ENCODE peak calls at places on chromosomes 13 and 19, in seven cellular contexts. V is A549, K is fibroblast of the aortic adventitia, H is endothelial cell of umbilical vein, Z is heart left ventricle, Y is mammary epithelial cell, W is gastrocnemius medialis. M is an unnamed sample.

GRCh38 chr13:111937763-111938375 is 129.1 kb upstream of the SOX1 start:
- DNase-seq in V (no peak), K (no peak), H (no peak), Z (no peak), Y (peak; percentile 32), W (no peak), M (no peak)

GRCh38 chr19:46442808-46443450 is 14.2 kb upstream of the PNMA8C start:
- DNase-seq in V (peak; percentile 60), K (peak; percentile 84), H (peak; percentile 59), Z (no peak), Y (peak; percentile 69), W (no peak), M (peak; percentile 35)

GRCh38 chr13:90510319-90510718 is 837.2 kb upstream of the MIR17HG start:
- DNase-seq in V (no peak), K (no peak), H (no peak), Z (no peak), Y (peak; percentile 5), W (no peak), M (no peak)

GRCh38 chr13:61045197-61045596 is 370.5 kb downstream of the PCDH20 start:
- DNase-seq in V (no peak), K (no peak), H (no peak), Z (no peak), Y (no peak), W (no peak), M (no peak)

GRCh38 chr13:101757446-101758039 is 305.1 kb downstream of the ITGBL1 start:
- DNase-seq in V (peak; percentile 45), K (peak; percentile 71), H (peak; percentile 68), Z (no peak), Y (peak; percentile 42), W (no peak), M (no peak)

GRCh38 chr13:100565291-100565690 is 23.3 kb downstream of the GGACT start:
- DNase-seq in V (no peak), K (no peak), H (no peak), Z (no peak), Y (no peak), W (no peak), M (no peak)

GRCh38 chr13:99433543-99434075 is 67.7 kb upstream of the TM9SF2 start:
- DNase-seq in V (no peak), K (no peak), H (no peak), Z (no peak), Y (no peak), W (no peak), M (no peak)

GRCh38 chr19:46821512-46822359 is 28.9 kb downstream of the AP2S1 start:
- DNase-seq in V (no peak), K (no peak), H (no peak), Z (no peak), Y (no peak), W (no peak), M (no peak)

GRCh38 chr19:30428281-30428680 is 56.1 kb downstream of the ZNF536 start:
- DNase-seq in V (no peak), K (no peak), H (no peak), Z (no peak), Y (no peak), W (no peak), M (no peak)

GRCh38 chr13:97067342-97067895 is 73.1 kb upstream of the OXGR1 start:
- DNase-seq in V (no peak), K (no peak), H (no peak), Z (no peak), Y (no peak), W (no peak), M (no peak)

GRCh38 chr19:47437500-47437899 is 18.2 kb upstream of the MEIS3 start:
- DNase-seq in V (no peak), K (no peak), H (no peak), Z (no peak), Y (no peak), W (no peak), M (no peak)

GRCh38 chr19:40640744-40641143 is 39.6 kb downstream of the LTBP4 start:
- DNase-seq in V (peak; percentile 70), K (peak; percentile 25), H (peak; percentile 19), Z (peak; percentile 53), Y (no peak), W (no peak), M (no peak)

GRCh38 chr13:51806571-51806970 is 2.6 kb upstream of the DHRS12 start:
- DNase-seq in V (peak; percentile 35), K (peak; percentile 46), H (peak; percentile 65), Z (no peak), Y (no peak), W (no peak), M (no peak)

GRCh38 chr19:40165362-40165937 is 25.8 kb upstream of the MAP3K10 start:
- DNase-seq in V (peak; percentile 77), K (peak; percentile 47), H (peak; percentile 47), Z (peak; percentile 44), Y (no peak), W (peak; percentile 13), M (peak; percentile 52)

GRCh38 chr13:49791753-49792549 is 531 bp downstream of the KPNA3 start:
- DNase-seq in V (peak; percentile 29), K (peak; percentile 45), H (no peak), Z (peak; percentile 51), Y (peak; percentile 46), W (peak; percentile 39), M (peak; percentile 28)

GRCh38 chr13:58051807-58052375 is 420.3 kb downstream of the PCDH17 start:
- DNase-seq in V (no peak), K (no peak), H (no peak), Z (no peak), Y (no peak), W (no peak), M (no peak)

GRCh38 chr19:3387645-3388589 is 21.5 kb downstream of the NFIC start:
- DNase-seq in V (peak; percentile 68), K (peak; percentile 58), H (peak; percentile 68), Z (peak; percentile 88), Y (peak; percentile 50), W (peak; percentile 98), M (peak; percentile 80)

DNA sequence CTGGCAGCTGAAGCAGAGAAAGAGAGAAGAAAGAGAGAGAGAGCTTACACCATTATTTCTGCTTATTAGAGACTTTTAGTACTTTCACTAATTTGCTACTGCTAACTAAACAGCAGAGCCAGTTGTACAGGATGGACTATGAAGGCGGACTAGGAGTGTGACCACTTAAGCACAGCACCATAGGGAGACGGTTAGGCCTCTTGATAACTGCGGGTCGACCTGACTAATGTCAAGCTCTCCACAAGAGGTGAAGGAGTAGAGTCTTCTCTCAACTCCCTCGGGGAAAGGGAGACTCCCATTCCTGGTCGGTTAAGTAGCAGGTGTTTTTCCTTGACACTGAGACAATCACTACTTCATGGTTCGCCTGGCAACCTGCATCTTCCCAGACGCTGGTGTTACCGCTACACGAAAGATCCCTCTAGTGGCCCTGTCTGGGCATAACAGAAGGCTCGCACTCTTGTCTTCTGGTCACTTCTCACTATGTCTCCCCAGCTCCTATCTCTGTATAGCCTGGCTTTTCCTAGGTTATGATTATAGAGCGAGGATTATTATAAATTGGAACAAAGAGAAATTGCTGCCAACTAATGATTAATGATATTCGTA is 5.3 kb upstream of the PSG7 start:
- DNase-seq in V (peak; percentile 55), K (peak; percentile 52), H (no peak), Z (no peak), Y (peak; percentile 22), W (no peak), M (peak; percentile 54)
- TF ChIP-seq CTCF in V (peak; percentile 40), K (peak; percentile 73), H (no peak), Z (peak; percentile 8), Y (peak; percentile 67), W (no peak), M (peak; percentile 67)

DNA sequence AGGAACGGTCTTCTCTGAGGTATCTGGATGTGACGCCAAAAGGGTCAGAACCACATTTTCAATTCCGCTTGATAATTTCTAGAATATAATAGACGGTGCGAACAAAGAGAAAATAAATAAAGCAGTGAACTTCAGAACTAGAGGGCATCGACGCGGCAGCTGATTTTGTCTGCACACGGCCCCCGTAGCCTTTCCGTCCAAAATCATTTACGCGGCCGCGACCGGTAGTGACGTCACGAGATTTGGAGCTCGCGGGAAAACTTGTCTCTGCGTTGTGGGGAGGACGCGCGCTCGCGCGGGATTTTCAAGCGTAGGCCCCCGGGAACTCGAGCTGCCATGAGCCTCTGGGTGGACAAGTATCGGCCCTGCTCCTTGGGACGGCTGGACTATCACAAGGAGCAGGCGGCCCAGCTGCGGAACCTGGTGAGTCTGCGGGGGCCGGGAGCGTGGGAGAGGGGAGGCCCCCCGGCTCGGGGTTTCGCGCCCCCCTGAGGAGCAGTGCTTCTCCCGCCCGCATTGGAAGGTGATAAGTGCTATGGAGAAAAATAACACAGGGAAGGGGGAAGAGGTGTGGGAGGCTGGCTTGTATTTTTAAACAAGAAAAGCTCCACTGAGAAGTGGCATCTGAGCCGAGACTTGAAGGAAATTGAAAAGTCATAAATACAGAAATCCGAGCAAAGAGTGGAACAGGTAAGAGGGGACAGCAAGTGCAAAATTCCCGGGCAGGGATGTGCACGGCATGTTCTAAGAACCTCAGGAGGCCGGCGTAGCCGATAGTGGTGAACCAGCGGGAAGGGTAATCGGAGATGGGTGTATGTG is at the start of gene RFC3:
- DNase-seq in V (peak; percentile 93), K (peak; percentile 95), H (peak; percentile 94), Z (peak; percentile 96), Y (peak; percentile 92), W (peak; percentile 88), M (peak; percentile 88)
- TF ChIP-seq CTCF in V (no peak), K (no peak), H (no peak), Z (no peak), Y (no peak), W (peak; percentile 20), M (no peak)

DNA sequence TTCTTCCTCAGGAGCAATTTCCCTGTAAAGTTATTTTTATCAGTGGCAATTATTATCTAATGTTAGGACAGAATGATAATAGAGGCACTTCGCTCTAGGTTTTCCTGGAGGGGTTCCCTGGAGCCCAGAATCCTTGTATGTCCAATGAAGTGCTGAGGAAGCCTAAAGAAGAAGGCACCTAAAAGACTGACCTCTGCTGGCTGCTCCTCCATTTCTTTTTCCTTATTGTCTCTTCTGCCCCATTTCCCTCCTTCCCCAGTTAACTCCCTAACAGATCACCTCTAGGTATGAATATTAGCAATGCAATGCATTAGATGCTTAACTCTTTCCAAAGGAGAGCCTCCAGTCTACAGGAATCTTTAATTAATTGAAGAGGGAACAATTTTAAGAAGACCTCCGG is 985.4 kb downstream of the DIAPH3 start:
- DNase-seq in V (no peak), K (peak; percentile 6), H (no peak), Z (no peak), Y (no peak), W (no peak), M (no peak)
- TF ChIP-seq CTCF in V (peak; percentile 8), K (peak; percentile 25), H (peak; percentile 22), Z (no peak), Y (no peak), W (no peak), M (no peak)

DNA sequence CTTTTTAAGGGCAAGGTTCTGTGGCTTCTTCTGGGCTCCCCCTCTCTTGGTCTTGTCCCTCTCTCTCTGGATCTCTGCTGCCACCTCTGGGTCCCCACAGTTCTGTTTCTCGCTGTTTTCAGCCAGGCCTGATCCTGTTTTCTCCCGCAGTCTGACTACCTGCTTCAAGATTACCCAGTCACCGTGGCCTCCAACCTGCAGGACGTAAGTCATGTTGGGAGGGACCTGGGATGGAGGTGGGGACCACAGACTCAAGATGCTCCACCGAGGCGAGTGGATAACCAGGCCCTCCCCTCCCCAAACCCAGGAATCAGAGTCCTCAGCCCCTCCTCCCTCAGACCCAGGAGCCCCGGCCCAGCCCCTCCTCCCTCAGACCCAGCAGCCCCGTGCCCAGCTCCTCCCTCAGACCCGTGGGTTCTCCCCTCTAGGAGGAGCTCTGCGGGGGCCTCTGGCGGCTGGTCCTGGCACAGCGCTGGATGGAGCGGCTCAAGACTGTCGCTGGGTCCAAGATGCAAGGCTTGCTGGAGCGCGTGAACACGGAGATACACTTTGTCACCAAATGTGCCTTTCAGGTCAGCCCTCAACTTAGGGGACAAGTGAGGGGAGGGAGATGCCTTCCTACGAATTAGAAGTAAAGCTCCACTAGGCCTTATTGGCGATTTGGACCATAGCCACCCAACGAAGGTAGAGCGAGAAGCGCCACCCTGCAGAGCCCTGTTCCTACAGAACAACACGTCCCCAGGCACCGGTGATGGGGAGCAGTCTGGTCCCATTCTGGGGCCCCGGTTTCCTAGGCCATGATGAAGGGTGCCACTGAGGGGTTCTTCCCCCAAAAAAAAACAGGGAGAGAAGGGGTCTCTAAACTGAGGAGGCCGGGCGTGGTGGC is 2.2 kb downstream of the FLT3LG start:
- DNase-seq in V (peak; percentile 80), K (no peak), H (peak; percentile 52), Z (no peak), Y (no peak), W (no peak), M (no peak)
- TF ChIP-seq CTCF in V (peak; percentile 50), K (peak; percentile 58), H (peak; percentile 77), Z (no peak), Y (peak; percentile 24), W (no peak), M (no peak)

M was measured in Calu3.